ENCODE peak calls at places on chromosomes 3 and 15, in nine cellular contexts. W is H9, C is PC-3, M is fibroblast of lung, G is SK-N-SH, P is neural progenitor cell, U is PC-9, J is mammary epithelial cell, I is HCT116. N is an unnamed sample. For H4K20me1, the result is how much of the 10 kb centered on the place peaks cover.

GRCh38 chr3:70849911-70850699 is 537.7 kb upstream of the MDFIC2 start:
- DNase-seq in P (no peak), U (peak), W (no peak), C (peak), I (peak), M (peak), G (no peak), J (peak), N (no peak)

GRCh38 chr3:132189601-132190000 is 127.6 kb upstream of the ACP3 start:
- DNase-seq in U (no peak), J (no peak), M (no peak), P (no peak), I (no peak), W (no peak), C (no peak), G (peak), N (no peak)

GRCh38 chr3:49722896-49723295 is 855 bp downstream of the GMPPB start:
- DNase-seq in C (no peak), U (no peak), J (no peak), P (no peak), I (no peak), G (peak), M (no peak), W (no peak), N (no peak)

GRCh38 chr3:142930510-142930909 is 33.0 kb downstream of the PAQR9 start:
- DNase-seq in W (no peak), G (no peak), I (peak), J (no peak), P (no peak), U (no peak), M (no peak), C (no peak), N (no peak)

GRCh38 chr3:160941885-160942494 is 163.2 kb downstream of the B3GALNT1 start:
- DNase-seq in P (peak), M (peak), U (peak), W (peak), G (peak), I (peak), J (peak), C (peak), N (peak)

GRCh38 chr3:82628385-82629014 is 867.1 kb upstream of the GBE1 start:
- DNase-seq in J (no peak), G (no peak), M (no peak), C (no peak), I (no peak), P (no peak), U (no peak), W (no peak), N (no peak)

GRCh38 chr15:73010154-73011152 is 41.8 kb upstream of the NEO1 start:
- DNase-seq in P (no peak), G (no peak), W (no peak), U (no peak), M (no peak), J (peak), C (no peak), I (no peak), N (no peak)

GRCh38 chr3:138412821-138413531 is 21.4 kb upstream of the ESYT3 start:
- DNase-seq in G (no peak), W (peak), J (no peak), I (no peak), C (peak), U (no peak), M (peak), P (no peak), N (no peak)

GRCh38 chr15:31867536-31868442 is 162.5 kb upstream of the CHRNA7 start:
- DNase-seq in M (peak), C (peak), U (no peak), I (peak), G (peak), W (peak), P (peak), J (peak), N (peak)

GRCh38 chr3:102936511-102936910 is 501.7 kb downstream of the ZPLD1 start:
- DNase-seq in I (no peak), U (no peak), W (no peak), G (no peak), C (no peak), M (peak), P (no peak), J (no peak), N (no peak)

GRCh38 chr3:98580774-98581365 is 12.5 kb downstream of the CPOX start:
- DNase-seq in P (no peak), M (no peak), G (no peak), W (no peak), C (no peak), U (no peak), J (no peak), I (no peak), N (no peak)

GRCh38 chr15:69976366-69976994 is 121.2 kb downstream of the TLE3 start:
- DNase-seq in U (no peak), M (peak), G (no peak), P (peak), I (no peak), C (peak), J (peak), W (peak), N (peak)

GRCh38 chr15:44295909-44296420 is 7.4 kb downstream of the GOLM2 start:
- DNase-seq in M (no peak), J (no peak), W (no peak), U (no peak), G (no peak), P (no peak), C (no peak), I (no peak), N (peak)

GRCh38 chr3:128362026-128362965 is 104.4 kb downstream of the DNAJB8 start:
- DNase-seq in U (peak), M (no peak), J (peak), G (peak), I (no peak), C (no peak), P (no peak), W (no peak), N (no peak)

GRCh38 chr15:72271895-72272212 is 500 bp downstream of the PARP6 start:
- DNase-seq in C (no peak), J (peak), I (no peak), W (no peak), U (no peak), G (no peak), M (peak), P (peak), N (peak)

GRCh38 chr3:123311201-123311600 is 109.5 kb downstream of the SEC22A start:
- DNase-seq in U (no peak), C (no peak), J (no peak), M (no peak), I (no peak), G (no peak), P (no peak), W (no peak), N (peak)

GRCh38 chr3:150414273-150414672 is 6.2 kb downstream of the TSC22D2 start:
- DNase-seq in J (peak), C (peak), M (peak), U (peak), W (no peak), I (no peak), G (no peak), P (peak), N (no peak)

GRCh38 chr3:189947948-189948723 is 172.6 kb downstream of the P3H2 start:
- DNase-seq in P (peak), I (no peak), G (no peak), J (peak), U (peak), C (peak), M (no peak), W (no peak), N (peak)

GRCh38 chr3:131193671-131194291 is 167.1 kb downstream of the NEK11 start:
- DNase-seq in I (no peak), C (no peak), P (no peak), M (no peak), U (peak), J (no peak), W (no peak), G (peak), N (no peak)

GRCh38 chr3:45347329-45348000 is 40.9 kb upstream of the LARS2 start:
- DNase-seq in M (peak), G (no peak), P (no peak), J (no peak), C (no peak), I (no peak), W (no peak), U (no peak), N (no peak)

GRCh38 chr3:45341876-45342275 is 46.5 kb upstream of the LARS2 start:
- DNase-seq in M (no peak), I (no peak), P (no peak), J (no peak), G (no peak), U (no peak), C (no peak), W (no peak), N (no peak)

GRCh38 chr3:45350643-45351042 is 37.7 kb upstream of the LARS2 start:
- DNase-seq in I (no peak), C (no peak), P (no peak), M (no peak), G (no peak), W (no peak), J (no peak), U (no peak), N (no peak)

GRCh38 chr3:45343947-45344346 is 44.4 kb upstream of the LARS2 start:
- DNase-seq in P (peak), U (peak), W (peak), I (peak), J (no peak), M (no peak), C (peak), G (no peak), N (no peak)

DNA sequence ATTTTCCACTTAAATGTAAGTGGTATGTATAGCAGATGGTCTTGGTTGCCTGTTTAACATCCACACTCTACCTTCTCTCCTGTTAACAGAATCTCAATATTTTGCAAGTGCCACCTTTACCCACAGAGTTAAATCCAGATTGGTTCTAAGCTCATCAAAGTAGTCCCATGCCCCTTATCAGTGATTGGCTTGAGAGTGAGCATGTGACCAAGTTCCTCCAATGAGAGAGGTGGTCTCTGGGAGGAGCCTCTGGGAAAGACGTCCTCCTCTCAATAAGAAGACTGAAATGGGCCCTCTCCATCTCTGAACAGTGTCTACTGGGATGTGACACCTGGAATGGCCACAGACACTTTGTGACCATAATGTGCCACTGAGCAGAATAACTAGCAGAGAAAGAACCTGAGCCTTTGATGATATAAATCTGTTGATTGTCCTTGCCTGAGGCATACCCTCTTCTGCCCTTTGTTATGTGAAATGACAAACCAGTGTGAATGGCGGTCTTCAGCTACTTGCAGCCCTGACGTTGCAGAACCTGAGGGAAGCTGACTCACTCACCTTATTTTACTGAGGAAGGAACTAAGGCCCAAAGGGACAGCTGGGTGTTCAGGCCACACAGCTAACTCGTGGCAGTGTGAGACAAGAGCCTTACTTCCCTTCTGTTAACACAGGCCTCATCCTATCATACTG is 42.4 kb upstream of the LARS2 start:
- DNase-seq in M (no peak), W (no peak), C (no peak), J (no peak), P (no peak), I (no peak), U (no peak), G (no peak), N (no peak)
- H4K20me1 ChIP-seq in M (under half), W (under half), C (under half), J (under half), P (under half), I (under half), U (under half), G (under half), N (under half)

DNA sequence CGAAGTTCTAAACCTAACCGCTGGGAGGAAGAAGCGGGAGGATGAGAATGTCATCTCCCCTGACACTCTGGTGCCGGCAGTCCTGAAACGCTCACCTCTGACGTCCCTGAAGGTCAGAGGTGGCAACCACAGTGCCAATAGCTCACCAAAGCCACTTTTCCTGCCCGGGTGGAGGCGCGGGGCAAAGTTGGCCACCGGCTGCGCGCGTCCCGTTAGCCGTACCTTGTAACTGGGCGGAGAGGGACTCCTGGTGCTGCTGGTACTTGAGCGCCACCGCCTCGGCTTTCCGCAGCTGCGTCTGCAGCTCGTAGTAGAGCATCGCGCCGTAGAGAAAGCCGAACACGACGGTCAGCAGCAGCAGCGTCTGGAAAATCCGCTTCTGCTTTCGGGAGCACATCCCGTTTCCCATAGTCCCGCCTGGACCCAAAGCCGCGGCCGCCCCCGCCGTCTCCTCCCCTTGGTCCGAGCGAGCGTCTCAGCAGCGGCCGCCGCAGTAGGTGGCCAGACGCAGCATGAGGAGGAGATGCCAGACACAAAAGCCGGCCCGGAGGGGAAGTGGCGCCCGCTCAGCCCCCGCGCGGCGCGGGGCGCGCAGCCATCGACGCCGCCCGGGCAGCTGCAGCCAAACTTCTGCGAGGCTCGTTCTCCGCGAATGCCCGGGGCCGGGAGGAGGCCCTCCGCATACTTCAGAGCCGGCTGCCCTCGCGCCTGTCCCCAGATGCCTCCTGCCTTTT is 680 bp downstream of the GOLIM4 start:
- DNase-seq in I (peak), C (peak), P (peak), M (peak), G (peak), W (peak), J (peak), U (peak), N (peak)
- TF ChIP-seq CTCF in I (peak), C (peak), P (peak), M (peak), G (peak), W (peak), J (peak), U (peak), N (peak)

DNA sequence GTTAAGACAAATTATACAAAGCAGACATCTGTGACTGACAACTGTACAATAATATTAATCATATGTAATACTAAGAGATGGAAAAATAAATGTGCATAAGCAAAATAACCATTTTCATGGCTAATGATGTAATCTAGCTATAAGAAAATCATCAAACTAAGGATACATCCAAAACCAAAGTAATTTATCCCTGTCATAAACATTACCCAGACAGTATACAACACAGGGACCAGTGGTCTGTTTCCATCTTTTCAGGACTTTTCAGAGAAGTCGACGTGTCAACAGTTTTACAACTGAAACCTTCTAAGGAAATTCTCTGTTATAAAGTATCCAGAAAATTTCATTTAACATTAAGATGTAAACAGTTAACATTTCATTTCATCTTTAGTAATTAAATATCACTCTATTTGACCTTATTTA is 11.0 kb downstream of the THBS1 start:
- DNase-seq in W (no peak), M (no peak), U (no peak), G (no peak), P (no peak), J (no peak), C (no peak), I (no peak), N (no peak)
- H3K27ac ChIP-seq in W (no peak), M (no peak), U (no peak), G (no peak), P (no peak), J (no peak), C (no peak), I (no peak), N (no peak)

GRCh38 chr3:172099495-172099808 is 60.1 kb downstream of the FNDC3B start:
- DNase-seq in C (no peak), W (no peak), I (no peak), G (no peak), M (no peak), U (no peak), P (no peak), J (no peak), N (no peak)
- H4K20me1 ChIP-seq in C (half or more), W (under half), I (under half), G (half or more), M (under half), U (half or more), P (half or more), J (under half), N (under half)

DNA sequence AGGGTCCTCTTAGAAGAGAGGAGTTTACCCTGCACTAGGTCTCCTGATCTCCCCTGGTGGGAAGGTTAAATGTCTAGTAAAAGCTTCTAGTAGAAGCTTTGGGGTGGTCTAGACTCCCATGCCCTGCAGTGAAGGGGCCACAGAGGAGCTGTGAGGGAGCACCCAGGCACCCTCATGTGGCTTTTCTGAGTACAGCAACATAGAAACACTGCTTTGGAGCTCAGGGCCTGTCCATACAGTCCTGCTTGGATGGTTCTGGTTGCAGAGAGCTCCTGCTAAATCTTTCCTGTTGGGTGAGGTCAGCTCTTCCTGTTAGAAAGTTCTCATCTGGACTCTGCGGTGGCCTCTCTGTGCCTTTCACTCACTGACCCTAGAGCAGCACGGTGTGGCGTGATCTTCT is 47.8 kb downstream of the GPD1L start:
- DNase-seq in U (no peak), W (peak), C (peak), P (peak), J (no peak), M (no peak), I (no peak), G (no peak), N (no peak)
- TF ChIP-seq CTCF in U (peak), W (peak), C (peak), P (peak), J (peak), M (no peak), I (peak), G (peak), N (no peak)

GRCh38 chr3:38461086-38461390 is 7.3 kb downstream of the ACVR2B start:
- DNase-seq in P (no peak), U (no peak), C (no peak), W (no peak), M (no peak), J (no peak), I (no peak), G (no peak), N (no peak)
- H3K27ac ChIP-seq in P (no peak), U (no peak), C (no peak), W (no peak), M (no peak), J (no peak), I (no peak), G (no peak), N (no peak)

GRCh38 chr3:9416139-9416780 is 18.8 kb downstream of the SETD5 start:
- DNase-seq in P (no peak), M (peak), U (no peak), I (no peak), G (no peak), J (peak), C (no peak), W (no peak), N (no peak)
- H4K20me1 ChIP-seq in P (half or more), M (under half), U (half or more), I (half or more), G (half or more), J (under half), C (half or more), W (under half), N (half or more)

GRCh38 chr3:187974857-187975257 is 179.1 kb upstream of the LPP start:
- DNase-seq in W (no peak), I (no peak), G (no peak), M (no peak), C (no peak), P (no peak), U (no peak), J (no peak), N (no peak)
- TF ChIP-seq CTCF in W (no peak), I (no peak), G (peak), M (no peak), C (peak), P (no peak), U (peak), J (peak), N (no peak)

GRCh38 chr15:40769310-40770146 is at the start of gene C15orf62:
- DNase-seq in P (no peak), C (peak), I (no peak), J (peak), G (peak), U (peak), M (peak), W (no peak), N (no peak)

GRCh38 chr15:40766194-40766830 is 2.4 kb downstream of the GCHFR start:
- DNase-seq in W (no peak), G (peak), U (no peak), C (no peak), J (no peak), M (no peak), I (no peak), P (no peak), N (no peak)

GRCh38 chr15:40768492-40769309 is 1.1 kb upstream of the C15orf62 start:
- DNase-seq in G (peak), J (no peak), U (no peak), P (no peak), I (no peak), C (no peak), W (no peak), M (no peak), N (no peak)

GRCh38 chr15:40767838-40768491 is 1.8 kb upstream of the C15orf62 start:
- DNase-seq in W (no peak), M (no peak), J (no peak), U (no peak), I (no peak), G (no peak), C (no peak), P (no peak), N (no peak)

GRCh38 chr15:40766906-40767837 is 2.6 kb upstream of the C15orf62 start:
- DNase-seq in M (peak), C (peak), U (no peak), P (no peak), W (peak), J (no peak), I (no peak), G (peak), N (no peak)
- H3K27ac ChIP-seq in M (no peak), C (no peak), U (no peak), P (no peak), W (no peak), J (no peak), I (no peak), G (peak), N (no peak)

DNA sequence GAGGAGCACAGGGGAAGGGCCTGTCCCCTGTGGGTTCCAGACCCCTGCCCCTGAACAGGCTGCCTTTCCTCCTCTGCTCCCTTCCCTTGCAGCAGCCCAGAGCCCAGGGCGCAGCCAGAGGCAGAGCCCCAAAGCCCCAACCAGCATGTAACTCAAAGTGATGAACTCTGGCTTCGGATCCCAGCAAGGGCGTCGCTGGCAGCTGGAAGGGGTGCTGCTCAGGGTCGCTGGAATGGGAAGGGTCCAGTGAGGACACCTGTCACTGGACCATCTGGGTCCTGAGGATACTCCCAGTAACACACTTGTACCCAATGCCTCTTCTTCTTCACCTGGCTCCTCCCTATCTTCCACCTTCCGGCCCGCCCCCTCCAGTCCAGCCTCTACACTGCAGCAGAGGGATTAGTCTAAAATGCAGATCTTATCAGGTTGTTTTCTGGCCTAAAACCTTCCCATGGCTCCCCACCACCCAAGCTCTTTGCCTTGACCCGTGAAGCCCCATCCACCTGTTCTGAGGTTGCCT is 64.0 kb downstream of the SLC6A1 start:
- DNase-seq in P (no peak), U (no peak), W (peak), M (no peak), C (no peak), J (no peak), I (no peak), G (no peak), N (no peak)
- H4K20me1 ChIP-seq in P (under half), U (under half), W (under half), M (under half), C (under half), J (under half), I (under half), G (under half), N (under half)

N was measured in MM.1S.